ENCODE peak calls at places on chromosome 10, in four cellular contexts. T is transverse colon, A is heart left ventricle, W is tibial artery. G is an unnamed sample.

GRCh38 chr10:43671659-43672555 is 23.2 kb upstream of the ZNF32 start:
- DNase-seq in T (peak; percentile 30), W (no peak), A (no peak), G (peak; percentile 64)

GRCh38 chr10:124072541-124072940 is 20.9 kb downstream of the CHST15 start:
- DNase-seq in W (no peak), A (no peak), T (no peak), G (no peak)

GRCh38 chr10:49543604-49544003 is 4.7 kb upstream of the ERCC6 start:
- DNase-seq in T (no peak), A (no peak), W (no peak), G (no peak)

GRCh38 chr10:97553575-97554100 is 18.9 kb upstream of the ANKRD2 start:
- DNase-seq in W (peak; percentile 82), T (peak; percentile 52), A (peak; percentile 73), G (peak; percentile 58)

GRCh38 chr10:42952931-42953683 is 123.8 kb upstream of the RET start:
- DNase-seq in A (peak; percentile 15), W (peak; percentile 29), T (no peak), G (no peak)

GRCh38 chr10:74500026-74500704 is 326.2 kb upstream of the KAT6B start:
- DNase-seq in A (no peak), W (no peak), T (no peak), G (no peak)

GRCh38 chr10:45000138-45000763 is 472 bp upstream of the ZNF22 start:
- DNase-seq in A (peak; percentile 93), T (peak; percentile 52), W (peak; percentile 91), G (peak; percentile 84)

GRCh38 chr10:131178521-131178920 is 133.0 kb downstream of the TCERG1L start:
- DNase-seq in T (no peak), W (peak; percentile 38), A (no peak), G (no peak)

GRCh38 chr10:70260259-70260658 is 23.5 kb downstream of the NPFFR1 start:
- DNase-seq in A (no peak), W (no peak), T (no peak), G (no peak)

GRCh38 chr10:46308113-46308415 is 21.3 kb downstream of the ANTXRL start:
- DNase-seq in W (peak; percentile 47), T (peak; percentile 1), A (no peak), G (no peak)

GRCh38 chr10:131983780-131984179 is 2.1 kb upstream of the BNIP3 start:
- DNase-seq in A (no peak), W (no peak), T (no peak), G (peak; percentile 5)

GRCh38 chr10:104642311-104643022 is 1.4 kb downstream of the SORCS3 start:
- DNase-seq in W (no peak), T (no peak), A (peak; percentile 42), G (peak; percentile 5)

GRCh38 chr10:116256749-116257259 is 16.2 kb downstream of the GFRA1 start:
- DNase-seq in A (no peak), W (no peak), T (no peak), G (no peak)

GRCh38 chr10:13993169-13993568 is 337.6 kb downstream of the FRMD4A start:
- DNase-seq in A (peak; percentile 63), W (no peak), T (no peak), G (no peak)

GRCh38 chr10:53601260-53601875 is 828.8 kb upstream of the MBL2 start:
- DNase-seq in T (no peak), A (no peak), W (no peak), G (peak; percentile 43)

GRCh38 chr10:96651998-96652431 is 65.2 kb upstream of the TM9SF3 start:
- DNase-seq in A (no peak), T (peak; percentile 41), W (no peak), G (no peak)

GRCh38 chr10:70070834-70071233 is 18.2 kb downstream of the MACROH2A2 start:
- DNase-seq in W (no peak), T (no peak), A (no peak), G (no peak)

GRCh38 chr10:106565546-106565945 is 599.0 kb downstream of the SORCS1 start:
- DNase-seq in W (no peak), A (no peak), T (no peak), G (no peak)

DNA sequence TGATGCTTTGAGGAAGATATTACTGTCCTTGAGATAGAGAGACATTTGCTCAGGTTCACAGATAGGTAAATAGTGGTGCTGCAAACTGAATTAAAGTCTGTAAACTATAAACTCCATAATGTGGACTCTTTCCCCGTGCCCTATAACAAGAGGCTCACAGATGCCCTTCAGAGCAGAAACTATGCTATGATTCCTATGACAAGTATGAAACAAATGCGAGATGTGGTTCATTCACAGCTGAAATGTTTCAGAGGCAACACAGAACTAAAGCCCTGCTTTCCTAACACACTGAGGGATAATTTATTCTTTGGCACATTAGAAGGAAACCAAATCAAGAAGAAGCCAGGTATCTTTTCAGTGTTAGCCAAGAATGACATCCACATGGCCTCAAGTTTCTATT is 13.4 kb downstream of the CHUK start:
- DNase-seq in W (no peak), T (no peak), A (no peak), G (no peak)
- H3K36me3 ChIP-seq in W (peaks cover 85% of the 10 kb centered on the region), T (peaks cover 2% of the 10 kb centered on the region), A (peaks cover 3% of the 10 kb centered on the region), G (peaks cover 10% of the 10 kb centered on the region)

DNA sequence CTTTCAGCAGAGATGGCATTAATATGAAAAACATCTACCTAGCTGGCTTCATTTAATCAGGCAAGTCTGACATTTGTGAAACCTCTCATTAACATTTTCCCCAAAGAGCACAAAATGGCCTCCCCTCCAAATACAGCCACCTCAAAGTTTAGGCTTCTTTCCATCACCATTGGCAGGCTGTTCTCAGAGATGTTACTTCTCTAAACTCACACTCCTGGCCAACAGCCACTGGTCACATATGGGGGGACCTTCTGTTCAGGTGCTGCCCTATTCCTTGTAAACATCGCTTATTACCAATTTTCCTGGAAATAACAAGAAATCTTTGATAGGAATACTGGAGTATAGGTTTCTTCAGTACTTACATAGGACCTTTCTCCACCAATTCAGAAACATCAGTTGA is 69.5 kb downstream of the GBF1 start:
- DNase-seq in A (no peak), T (no peak), W (no peak), G (no peak)
- H3K27ac ChIP-seq in A (no peak overlapping the region), T (no peak overlapping the region), W (no peak overlapping the region), G (no peak overlapping the region)

DNA sequence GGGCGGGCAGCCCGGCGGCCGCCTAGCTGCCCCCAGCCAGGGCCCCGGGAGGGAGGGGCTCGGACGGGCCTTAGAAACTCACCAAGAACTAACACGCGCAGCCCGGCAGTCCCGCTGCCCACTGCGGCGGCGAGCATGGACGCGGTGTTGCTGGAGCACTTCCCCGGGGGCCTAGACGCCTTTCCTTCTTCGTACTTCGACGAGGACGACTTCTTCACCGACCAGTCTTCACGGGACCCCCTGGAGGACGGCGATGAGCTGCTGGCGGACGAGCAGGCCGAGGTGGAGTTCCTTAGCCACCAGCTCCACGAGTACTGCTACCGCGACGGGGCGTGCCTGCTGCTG is 256 bp downstream of the PTF1A start:
- DNase-seq in W (no peak), T (no peak), A (no peak), G (no peak)
- H3K4me3 ChIP-seq in W (no peak overlapping the region), T (no peak overlapping the region), A (no peak overlapping the region), G (no peak overlapping the region)

GRCh38 chr10:77843264-77843663 is 83.3 kb downstream of the DLG5 start:
- DNase-seq in T (no peak), W (no peak), A (no peak), G (no peak)

GRCh38 chr10:77844177-77844576 is 82.4 kb downstream of the DLG5 start:
- DNase-seq in W (no peak), T (peak; percentile 74), A (no peak), G (peak; percentile 89)

GRCh38 chr10:77840636-77841035 is 85.9 kb downstream of the DLG5 start:
- DNase-seq in W (no peak), T (no peak), A (no peak), G (no peak)

GRCh38 chr10:77842652-77843212 is 83.8 kb downstream of the DLG5 start:
- DNase-seq in A (no peak), W (no peak), T (no peak), G (no peak)

DNA sequence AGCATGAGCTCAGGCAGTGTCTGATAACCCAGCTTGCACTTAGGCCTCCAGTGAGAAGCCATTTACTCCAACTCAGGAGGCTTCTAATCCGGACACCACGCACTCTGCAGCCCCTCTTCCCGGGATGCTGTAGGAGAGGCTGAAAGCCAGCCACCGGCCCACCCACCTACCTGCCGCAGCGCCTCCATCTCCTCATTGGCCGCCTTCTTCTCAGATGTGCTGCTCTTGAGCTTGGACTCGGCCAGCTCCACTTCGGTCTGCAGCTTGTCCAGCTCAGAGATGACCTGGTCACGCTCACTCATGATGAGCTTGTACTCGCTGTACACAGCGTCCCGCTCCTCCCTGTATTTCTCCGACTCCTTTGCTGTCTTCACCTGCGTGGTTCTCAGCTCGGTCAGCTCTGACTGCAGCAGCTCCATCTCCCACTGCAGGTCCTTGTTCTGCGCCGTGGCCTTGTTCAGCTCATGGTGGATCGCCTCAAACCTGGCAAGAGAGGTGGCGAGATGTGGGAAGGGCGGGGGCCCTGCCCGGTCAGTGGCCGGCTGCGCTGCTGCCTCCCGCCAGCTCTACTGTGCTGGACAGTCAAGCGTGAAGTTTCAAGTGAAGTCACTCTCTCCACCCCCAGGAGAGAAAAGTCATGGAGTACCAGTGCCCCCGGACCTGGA is 84.7 kb downstream of the DLG5 start:
- DNase-seq in T (no peak), A (no peak), W (no peak), G (no peak)
- H3K36me3 ChIP-seq in T (no peaks in the 10 kb centered on the region), A (no peaks in the 10 kb centered on the region), W (peaks cover 80% of the 10 kb centered on the region), G (peaks cover 3% of the 10 kb centered on the region)

GRCh38 chr10:1509003-1509402 is 228.3 kb downstream of the ADARB2 start:
- DNase-seq in W (no peak), A (no peak), T (no peak), G (no peak)
- H3K27ac ChIP-seq in W (no peak overlapping the region), A (no peak overlapping the region), T (no peak overlapping the region), G (no peak overlapping the region)

GRCh38 chr10:60572511-60573194 is 183.0 kb upstream of the ANK3 start:
- DNase-seq in W (no peak), A (peak; percentile 46), T (peak; percentile 39), G (peak; percentile 71)
- H3K4me3 ChIP-seq in W (peak overlapping the region; percentile 30), A (peak overlapping the region; percentile 61), T (peak overlapping the region; percentile 17), G (no peak overlapping the region)

GRCh38 chr10:133218891-133219290 is 11.1 kb upstream of the UTF1 start:
- DNase-seq in W (no peak), A (no peak), T (no peak), G (no peak)
- H3K36me3 ChIP-seq in W (no peaks in the 10 kb centered on the region), A (no peaks in the 10 kb centered on the region), T (no peaks in the 10 kb centered on the region), G (no peaks in the 10 kb centered on the region)

DNA sequence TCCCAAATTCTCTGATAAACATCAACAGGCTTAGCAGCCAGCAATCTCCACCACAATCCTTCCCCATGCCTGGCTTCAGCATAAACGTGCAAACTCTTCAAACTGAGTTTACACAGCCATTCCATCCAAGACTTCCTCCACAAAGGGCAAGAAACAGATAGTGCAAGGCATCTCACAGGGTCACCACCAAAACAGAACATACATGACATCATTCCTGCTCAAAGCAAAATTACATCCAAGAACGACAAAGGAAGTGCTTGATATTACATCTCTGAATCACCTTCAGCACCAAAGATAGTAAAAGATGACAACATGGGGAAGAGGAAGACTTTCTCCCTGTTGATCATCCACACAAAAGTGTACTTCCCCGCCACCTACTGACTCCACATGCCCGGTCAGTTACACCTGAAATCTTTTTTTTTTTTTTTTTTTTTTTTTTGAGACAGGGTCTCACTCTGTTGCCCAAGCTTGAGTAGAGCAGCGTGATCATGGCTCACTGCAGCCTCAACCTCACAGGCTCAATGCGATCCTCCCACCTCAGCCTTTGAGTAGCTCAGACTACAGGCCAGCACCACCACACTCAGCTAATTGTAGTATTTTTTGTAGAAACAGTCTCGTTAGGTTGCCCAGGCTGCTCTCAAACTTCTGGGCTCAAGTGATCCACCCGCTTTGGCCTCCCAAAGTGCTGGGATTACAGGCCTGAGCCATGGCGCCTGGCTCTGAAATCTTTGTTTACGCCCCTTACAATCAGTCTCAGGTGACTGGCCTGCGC is 127.5 kb downstream of the PARD3 start:
- DNase-seq in A (no peak), W (no peak), T (no peak), G (no peak)
- H3K27ac ChIP-seq in A (no peak overlapping the region), W (no peak overlapping the region), T (no peak overlapping the region), G (no peak overlapping the region)

GRCh38 chr10:6086375-6087233 is 2.2 kb upstream of the RBM17 start:
- DNase-seq in T (peak; percentile 92), A (peak; percentile 88), W (peak; percentile 93), G (peak; percentile 88)
- H3K4me3 ChIP-seq in T (no peak overlapping the region), A (peak overlapping the region; percentile 41), W (no peak overlapping the region), G (no peak overlapping the region)

GRCh38 chr10:71408436-71409225 is 11.9 kb downstream of the CDH23 start:
- DNase-seq in A (no peak), T (no peak), W (no peak), G (no peak)
- H3K36me3 ChIP-seq in A (no peaks in the 10 kb centered on the region), T (no peaks in the 10 kb centered on the region), W (no peaks in the 10 kb centered on the region), G (no peaks in the 10 kb centered on the region)

G was measured in small intestine.